ENCODE peak calls at places on chromosomes 2 and 18, in seven cellular contexts. S is GM23338, U is brain microvascular endothelial cell, C is astrocyte of the spinal cord, R is heart left ventricle, O is coronary artery, Q is psoas muscle. J is an unnamed sample.

GRCh38 chr2:120109186-120110061 is 96.5 kb downstream of the EPB41L5 start:
- DNase-seq in S (no peak), U (peak; percentile 39), C (peak; percentile 58), R (no peak), O (no peak), Q (no peak), J (peak; percentile 18)

GRCh38 chr18:49460958-49461601 is 635 bp upstream of the DYM start:
- DNase-seq in S (peak; percentile 24), U (peak; percentile 43), C (no peak), R (no peak), O (no peak), Q (no peak), J (no peak)

GRCh38 chr2:76387294-76387693 is 676.6 kb upstream of the GCFC2 start:
- DNase-seq in S (no peak), U (no peak), C (no peak), R (no peak), O (no peak), Q (no peak), J (no peak)

GRCh38 chr2:171447675-171448074 is 13.6 kb downstream of the DCAF17 start:
- DNase-seq in S (peak; percentile 24), U (no peak), C (no peak), R (no peak), O (no peak), Q (no peak), J (no peak)

GRCh38 chr2:38218995-38219394 is 143.0 kb upstream of the CYP1B1 start:
- DNase-seq in S (no peak), U (no peak), C (no peak), R (no peak), O (no peak), Q (no peak), J (no peak)

GRCh38 chr18:69936191-69936558 is 11.5 kb downstream of the CD226 start:
- DNase-seq in S (no peak), U (no peak), C (peak; percentile 5), R (peak; percentile 33), O (no peak), Q (no peak), J (no peak)

GRCh38 chr2:16034151-16034974 is 94.0 kb downstream of the MYCN start:
- DNase-seq in S (peak; percentile 83), U (no peak), C (no peak), R (no peak), O (no peak), Q (no peak), J (no peak)

GRCh38 chr2:10638093-10638492 is 51.7 kb downstream of the NOL10 start:
- DNase-seq in S (no peak), U (no peak), C (no peak), R (no peak), O (no peak), Q (no peak), J (no peak)

GRCh38 chr2:235467586-235467985 is 26.3 kb upstream of the AGAP1 start:
- DNase-seq in S (no peak), U (peak; percentile 47), C (no peak), R (no peak), O (no peak), Q (no peak), J (no peak)

GRCh38 chr18:10051877-10052631 is 138.2 kb downstream of the VAPA start:
- DNase-seq in S (no peak), U (peak; percentile 48), C (peak; percentile 85), R (peak; percentile 70), O (no peak), Q (peak; percentile 53), J (no peak)

GRCh38 chr2:64879745-64880144 is 109.5 kb upstream of the SLC1A4 start:
- DNase-seq in S (no peak), U (no peak), C (no peak), R (no peak), O (no peak), Q (no peak), J (no peak)

GRCh38 chr2:147331790-147332419 is 512.9 kb upstream of the ACVR2A start:
- DNase-seq in S (peak; percentile 90), U (peak; percentile 25), C (peak; percentile 14), R (no peak), O (no peak), Q (no peak), J (peak; percentile 57)

GRCh38 chr18:51100371-51101000 is 70.5 kb downstream of the SMAD4 start:
- DNase-seq in S (peak; percentile 14), U (no peak), C (no peak), R (no peak), O (no peak), Q (no peak), J (no peak)

GRCh38 chr2:120994301-120994700 is 258.6 kb downstream of the GLI2 start:
- DNase-seq in S (no peak), U (no peak), C (no peak), R (no peak), O (no peak), Q (no peak), J (no peak)

GRCh38 chr2:217465136-217465535 is 537.7 kb downstream of the TNS1 start:
- DNase-seq in S (no peak), U (no peak), C (peak; percentile 32), R (no peak), O (no peak), Q (no peak), J (no peak)

GRCh38 chr2:96148410-96149217 is 3.4 kb upstream of the DUSP2 start:
- DNase-seq in S (peak; percentile 93), U (peak; percentile 87), C (peak; percentile 88), R (peak; percentile 76), O (peak; percentile 71), Q (peak; percentile 55), J (no peak)

GRCh38 chr18:51196811-51197660 is 445 bp downstream of the MEX3C start:
- DNase-seq in S (peak; percentile 47), U (peak; percentile 18), C (peak; percentile 46), R (peak; percentile 73), O (peak; percentile 76), Q (no peak), J (no peak)

GRCh38 chr18:22286576-22286975 is 117.2 kb downstream of the GATA6 start:
- DNase-seq in S (no peak), U (no peak), C (no peak), R (no peak), O (no peak), Q (no peak), J (no peak)

GRCh38 chr2:153823880-153824279 is 47.8 kb upstream of the GALNT13 start:
- DNase-seq in S (no peak), U (no peak), C (no peak), R (no peak), O (no peak), Q (no peak), J (no peak)

GRCh38 chr2:11145350-11145749 is 9.9 kb upstream of the SLC66A3 start:
- DNase-seq in S (no peak), U (no peak), C (no peak), R (no peak), O (no peak), Q (no peak), J (no peak)

GRCh38 chr2:70190413-70191243 is at the start of gene C2orf42:
- DNase-seq in S (peak; percentile 96), U (peak; percentile 98), C (peak; percentile 99), R (peak; percentile 97), O (peak; percentile 97), Q (peak; percentile 96), J (peak; percentile 99)
- TF ChIP-seq CTCF in S (peak; percentile 30), U (peak; percentile 44), C (peak; percentile 24), R (no peak), O (no peak), Q (no peak), J (no peak)

GRCh38 chr2:9631484-9631819 is 655 bp upstream of the YWHAQ start:
- DNase-seq in S (no peak), U (no peak), C (no peak), R (no peak), O (no peak), Q (no peak), J (no peak)

GRCh38 chr2:9630750-9631483 is at the start of gene YWHAQ:
- DNase-seq in S (peak; percentile 100), U (peak; percentile 99), C (peak; percentile 99), R (peak; percentile 99), O (peak; percentile 100), Q (peak; percentile 99), J (peak; percentile 99)

GRCh38 chr2:9629222-9630000 is 1.4 kb downstream of the YWHAQ start:
- DNase-seq in S (no peak), U (no peak), C (peak; percentile 52), R (no peak), O (no peak), Q (no peak), J (no peak)

GRCh38 chr2:9630001-9630749 is 622 bp downstream of the YWHAQ start:
- DNase-seq in S (peak; percentile 92), U (peak; percentile 35), C (peak; percentile 71), R (peak; percentile 79), O (peak; percentile 84), Q (peak; percentile 83), J (no peak)

GRCh38 chr2:9627310-9627709 is 3.5 kb downstream of the YWHAQ start:
- DNase-seq in S (no peak), U (no peak), C (no peak), R (no peak), O (no peak), Q (no peak), J (no peak)
- H3K4me3 ChIP-seq in S (peak overlapping the region; percentile 100), U (no peak overlapping the region), C (no peak overlapping the region), R (peak overlapping the region; percentile 81), O (no peak overlapping the region), Q (peak overlapping the region; percentile 98), J (no peak overlapping the region)

DNA sequence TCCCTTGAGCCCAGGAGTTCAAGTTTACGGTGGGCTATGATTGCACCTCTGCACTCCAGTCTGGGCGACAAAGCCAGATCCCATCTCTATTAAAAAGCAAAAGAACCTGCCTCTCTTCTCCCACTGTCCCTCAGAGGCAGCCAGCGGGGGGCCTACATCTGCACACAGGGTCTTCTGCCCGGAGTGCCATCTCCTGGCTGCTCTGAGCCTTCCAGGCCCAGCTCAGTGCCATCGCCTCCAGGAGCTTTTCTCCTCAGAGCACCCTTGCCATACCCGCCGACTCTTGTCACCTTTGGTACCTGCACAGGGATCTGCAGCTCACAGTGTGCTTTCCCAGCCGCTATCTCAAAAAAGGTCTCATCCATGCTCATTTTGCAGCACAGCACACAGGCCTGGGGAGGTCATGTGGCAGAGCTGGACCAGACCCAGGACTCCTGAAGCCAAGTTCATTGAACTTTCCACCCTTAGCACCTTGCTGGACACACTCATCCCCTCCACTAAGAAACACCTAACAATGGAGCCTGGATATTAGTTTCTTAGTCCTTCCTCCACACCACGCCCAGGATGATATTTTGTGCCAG is 186.3 kb downstream of the HAUS1 start:
- DNase-seq in S (no peak), U (no peak), C (no peak), R (no peak), O (no peak), Q (no peak), J (no peak)
- TF ChIP-seq CTCF in S (peak; percentile 15), U (no peak), C (no peak), R (no peak), O (no peak), Q (no peak), J (no peak)

GRCh38 chr2:223888251-223888650 is 50.9 kb upstream of the AP1S3 start:
- DNase-seq in S (no peak), U (no peak), C (no peak), R (no peak), O (no peak), Q (no peak), J (no peak)
- H3K4me3 ChIP-seq in S (no peak overlapping the region), U (no peak overlapping the region), C (no peak overlapping the region), R (no peak overlapping the region), O (no peak overlapping the region), Q (no peak overlapping the region), J (no peak overlapping the region)

DNA sequence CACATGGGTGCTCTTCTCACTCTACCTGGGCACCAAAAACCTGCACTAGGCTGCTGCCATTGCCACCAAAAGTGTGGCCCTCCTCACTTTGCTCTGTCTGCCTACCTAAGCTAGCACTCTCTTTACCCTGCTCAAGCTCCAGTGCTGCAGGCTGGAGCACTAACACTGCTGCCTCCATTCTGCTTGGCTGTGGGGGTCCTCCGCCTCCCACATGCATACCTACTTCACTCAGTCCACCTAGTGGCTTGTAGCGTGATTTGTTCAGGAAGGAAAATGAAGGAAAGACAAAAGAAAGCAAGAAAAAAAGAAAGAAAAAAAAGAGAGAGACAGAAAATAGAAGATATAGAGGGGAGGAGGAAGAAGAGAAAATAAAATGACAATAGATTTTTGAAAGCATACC is 1339.4 kb upstream of the CHAC2 start:
- DNase-seq in S (peak; percentile 51), U (no peak), C (no peak), R (no peak), O (no peak), Q (no peak), J (no peak)
- TF ChIP-seq CTCF in S (peak; percentile 45), U (no peak), C (no peak), R (no peak), O (no peak), Q (no peak), J (no peak)

J was measured in GM12864.